ENCODE peak calls at places on chromosomes 13 and 19, in six cellular contexts. Y is fibroblast of mammary gland, U is psoas muscle, E is tibial nerve, P is fibroblast of the aortic adventitia, O is OCI-LY7. D is an unnamed sample.

GRCh38 chr19:12828494-12828893 is 5.9 kb downstream of the RTBDN start:
- DNase-seq in Y (peak), U (no peak), E (no peak), P (no peak), O (peak), D (no peak)

GRCh38 chr13:25268561-25268960 is 18.7 kb downstream of the MTMR6 start:
- DNase-seq in Y (no peak), U (no peak), E (no peak), P (no peak), O (no peak), D (no peak)

GRCh38 chr19:47156861-47157454 is 26.3 kb downstream of the SAE1 start:
- DNase-seq in Y (no peak), U (no peak), E (no peak), P (no peak), O (no peak), D (no peak)

GRCh38 chr13:58907347-58907746 is 1256.4 kb downstream of the DIAPH3 start:
- DNase-seq in Y (no peak), U (no peak), E (no peak), P (no peak), O (no peak), D (no peak)

GRCh38 chr19:17473041-17473440 is 2.7 kb downstream of the SLC27A1 start:
- DNase-seq in Y (peak), U (no peak), E (no peak), P (peak), O (no peak), D (no peak)

GRCh38 chr13:63408227-63409202 is 1992.9 kb upstream of the PCDH20 start:
- DNase-seq in Y (peak), U (no peak), E (no peak), P (peak), O (no peak), D (no peak)

GRCh38 chr19:17871878-17872250 is at the start of gene SLC5A5:
- DNase-seq in Y (no peak), U (no peak), E (no peak), P (no peak), O (no peak), D (no peak)

GRCh38 chr19:2015611-2015950 is at the start of gene BTBD2:
- DNase-seq in Y (peak), U (peak), E (no peak), P (peak), O (peak), D (peak)

GRCh38 chr19:34232566-34233481 is 21.5 kb upstream of the GARRE1 start:
- DNase-seq in Y (peak), U (peak), E (no peak), P (peak), O (no peak), D (no peak)

GRCh38 chr19:35903550-35904179 is 1.3 kb downstream of the HCST start:
- DNase-seq in Y (peak), U (peak), E (peak), P (peak), O (peak), D (peak)

GRCh38 chr13:36858285-36858684 is 39.3 kb downstream of the RFXAP start:
- DNase-seq in Y (peak), U (no peak), E (no peak), P (peak), O (peak), D (no peak)

GRCh38 chr13:94761407-94761806 is 49.1 kb upstream of the SOX21 start:
- DNase-seq in Y (no peak), U (no peak), E (no peak), P (no peak), O (no peak), D (no peak)

GRCh38 chr19:55482967-55483671 is 1.9 kb upstream of the NAT14 start:
- DNase-seq in Y (no peak), U (peak), E (no peak), P (no peak), O (no peak), D (no peak)

GRCh38 chr19:46413262-46414031 is at the start of gene CCDC8:
- DNase-seq in Y (peak), U (peak), E (peak), P (peak), O (no peak), D (no peak)

GRCh38 chr13:25668345-25668744 is 296.6 kb downstream of the ATP8A2 start:
- DNase-seq in Y (no peak), U (no peak), E (no peak), P (no peak), O (no peak), D (no peak)

GRCh38 chr13:90947976-90948375 is 399.5 kb upstream of the MIR17HG start:
- DNase-seq in Y (no peak), U (no peak), E (no peak), P (no peak), O (no peak), D (no peak)

GRCh38 chr19:3516675-3517207 is 10.6 kb downstream of the FZR1 start:
- DNase-seq in Y (no peak), U (no peak), E (no peak), P (no peak), O (peak), D (peak)

GRCh38 chr19:48271531-48272151 is 1.8 kb downstream of the ZNF114 start:
- DNase-seq in Y (peak), U (no peak), E (no peak), P (peak), O (peak), D (no peak)
- H3K4me3 ChIP-seq in Y (peak), U (peak), E (peak), P (peak), O (peak), D (peak)

GRCh38 chr13:20126460-20127262 is 34.2 kb downstream of the GJA3 start:
- DNase-seq in Y (no peak), U (no peak), E (no peak), P (no peak), O (no peak), D (no peak)
- H3K4me3 ChIP-seq in Y (no peak), U (no peak), E (no peak), P (no peak), O (no peak), D (no peak)

GRCh38 chr19:5693195-5694166 is 3.4 kb downstream of the RPL36 start:
- DNase-seq in Y (no peak), U (no peak), E (no peak), P (no peak), O (no peak), D (no peak)

GRCh38 chr19:5692785-5693194 is 2.7 kb downstream of the RPL36 start:
- DNase-seq in Y (no peak), U (no peak), E (no peak), P (no peak), O (no peak), D (no peak)

GRCh38 chr19:5690955-5691204 is 785 bp downstream of the RPL36 start:
- DNase-seq in Y (no peak), U (no peak), E (no peak), P (no peak), O (no peak), D (no peak)

GRCh38 chr19:5691205-5691929 is 1.3 kb downstream of the RPL36 start:
- DNase-seq in Y (peak), U (peak), E (no peak), P (peak), O (peak), D (peak)

DNA sequence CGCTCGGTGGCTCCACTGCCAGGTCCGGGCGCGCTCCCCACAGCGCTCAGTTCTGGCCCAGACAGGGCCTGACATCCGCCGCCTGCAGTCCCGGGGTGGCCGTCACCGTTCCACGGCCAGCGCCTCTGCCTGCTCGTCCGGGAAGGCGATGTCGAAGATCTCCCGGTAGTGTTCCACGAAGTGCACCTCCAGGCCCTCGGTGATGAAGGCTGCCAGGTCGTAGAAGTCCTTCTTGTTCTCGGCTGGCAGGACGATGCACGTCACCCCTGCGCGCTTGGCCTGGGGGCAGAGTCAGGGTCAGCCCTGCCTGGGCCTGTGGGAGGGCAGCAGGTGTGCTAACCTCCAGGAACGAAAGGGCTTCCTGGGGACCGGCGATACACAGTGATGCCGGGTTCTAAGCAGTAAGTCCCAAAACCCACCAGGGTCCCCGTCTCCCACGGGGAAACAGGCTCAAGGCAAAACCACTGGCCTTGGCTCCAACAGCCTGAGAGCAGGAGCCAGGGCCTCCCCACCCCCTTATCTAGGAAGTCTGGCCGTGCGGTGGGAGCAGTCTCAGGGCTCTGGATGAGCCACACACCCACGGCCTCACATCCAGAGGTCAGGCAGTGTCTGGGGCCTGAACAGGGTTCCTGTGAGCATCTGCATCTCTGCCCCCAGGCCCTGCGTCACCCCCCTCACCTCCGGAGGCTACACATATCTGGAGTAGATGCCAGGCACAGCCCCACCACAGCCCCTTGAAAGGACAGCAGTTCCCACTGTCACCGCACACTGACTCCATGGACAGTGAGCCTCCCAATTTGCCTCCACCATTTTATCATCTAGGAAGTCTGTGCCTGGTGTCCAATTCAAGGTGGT is 2.1 kb downstream of the RPL36 start:
- DNase-seq in Y (peak), U (no peak), E (no peak), P (peak), O (peak), D (no peak)
- H3K4me3 ChIP-seq in Y (peak), U (peak), E (peak), P (peak), O (peak), D (no peak)

DNA sequence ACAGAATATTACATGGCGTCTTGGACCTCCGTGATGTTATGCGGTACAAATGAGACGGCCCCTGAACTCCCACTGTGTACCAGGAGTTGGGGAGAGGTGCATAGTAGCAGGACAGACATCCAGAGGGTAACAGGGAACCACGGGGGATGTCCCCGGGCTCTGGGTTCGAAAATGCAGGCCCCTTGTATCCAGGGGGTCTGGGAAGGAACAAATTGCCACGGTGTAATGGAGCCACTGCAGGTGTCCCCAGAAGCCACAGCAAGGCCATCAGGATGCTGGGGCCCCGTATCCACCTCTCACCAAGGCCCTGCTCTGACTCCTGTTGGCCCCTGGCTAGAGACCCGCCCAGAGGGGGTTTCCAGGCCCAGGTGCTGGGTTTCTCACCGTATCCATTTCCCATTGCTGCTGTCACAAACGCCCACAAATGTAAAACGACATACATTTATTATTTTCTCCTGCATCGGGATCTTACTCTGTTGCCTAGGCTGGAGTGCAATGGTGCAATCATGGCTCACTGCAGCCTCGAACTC is 77.8 kb downstream of the INSR start:
- DNase-seq in Y (no peak), U (no peak), E (no peak), P (no peak), O (no peak), D (no peak)
- H3K4me3 ChIP-seq in Y (no peak), U (no peak), E (no peak), P (no peak), O (no peak), D (no peak)

GRCh38 chr13:110916671-110917142 is 1.8 kb upstream of the ANKRD10 start:
- DNase-seq in Y (peak), U (no peak), E (no peak), P (peak), O (no peak), D (no peak)
- H3K4me3 ChIP-seq in Y (no peak), U (peak), E (no peak), P (no peak), O (no peak), D (no peak)

DNA sequence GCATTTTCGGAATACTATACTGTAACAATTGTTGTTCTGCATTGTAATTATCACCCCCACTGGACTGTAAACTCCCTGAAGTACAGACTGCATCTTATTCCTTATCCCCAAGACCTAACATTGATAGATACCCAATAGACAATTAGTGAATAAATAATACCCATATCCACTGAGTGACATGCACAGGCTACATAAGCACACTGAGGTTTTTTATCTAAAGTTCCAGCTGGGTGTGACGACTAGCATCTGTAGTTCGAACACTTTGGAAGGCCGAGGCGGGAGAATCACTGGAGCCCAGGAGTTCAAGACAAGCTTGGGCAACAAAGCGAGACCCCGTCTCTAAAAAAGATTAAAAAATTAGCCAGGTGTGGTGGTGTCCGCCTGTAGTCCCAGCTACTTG is 2.5 kb downstream of the KPNA3 start:
- DNase-seq in Y (no peak), U (no peak), E (no peak), P (no peak), O (no peak), D (no peak)
- H3K4me3 ChIP-seq in Y (no peak), U (peak), E (no peak), P (no peak), O (peak), D (no peak)

GRCh38 chr13:97975851-97976550 is 22.5 kb downstream of the IPO5 start:
- DNase-seq in Y (peak), U (no peak), E (peak), P (peak), O (peak), D (peak)
- H3K4me3 ChIP-seq in Y (peak), U (peak), E (peak), P (peak), O (peak), D (peak)

DNA sequence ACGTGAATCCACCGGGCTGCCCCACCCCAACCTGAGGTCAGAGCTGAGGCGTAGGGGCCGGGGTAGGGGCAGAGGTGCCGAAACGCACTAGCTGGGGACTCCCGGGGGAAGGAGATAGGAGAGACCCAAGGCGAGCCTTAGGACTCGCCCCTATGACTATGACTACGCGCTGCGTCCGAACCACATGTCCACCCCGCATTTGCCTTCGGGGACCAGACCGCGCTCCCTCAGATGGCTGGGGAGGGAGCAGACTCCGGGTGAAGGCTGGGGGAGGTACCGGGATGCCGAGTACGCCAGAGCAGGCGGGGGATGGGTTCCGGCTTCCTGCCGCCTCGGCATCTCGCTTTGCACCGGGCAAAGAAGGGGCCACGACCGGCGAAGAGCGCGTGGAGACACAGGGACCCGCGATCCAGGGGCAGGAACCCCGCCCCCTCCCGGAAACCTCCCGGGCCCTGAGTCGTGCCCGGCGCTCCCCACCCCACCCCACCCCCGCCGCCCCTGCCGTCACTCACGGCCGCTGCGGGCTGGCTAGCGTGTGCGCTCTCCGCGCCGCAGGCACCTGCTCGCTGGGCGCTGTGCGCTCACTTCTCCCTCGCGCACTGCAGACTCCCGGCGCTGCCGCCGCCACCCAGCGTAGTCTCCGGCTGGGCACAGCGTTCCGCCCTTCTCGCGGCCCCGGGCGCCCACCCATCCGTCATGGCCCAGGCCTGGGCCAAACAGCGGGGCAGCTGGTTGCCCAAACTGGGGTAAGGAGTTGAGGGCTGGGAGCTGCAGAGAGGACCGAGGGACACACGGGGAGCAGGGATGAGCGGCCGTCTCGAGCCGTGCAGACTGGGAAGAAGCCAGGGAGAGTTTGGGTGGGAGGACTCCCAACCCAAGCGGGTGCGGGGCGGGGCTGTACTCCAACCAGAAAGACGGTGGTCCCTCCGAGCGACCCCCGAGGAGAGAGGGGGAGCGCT is 603 bp upstream of the VSTM2B start:
- DNase-seq in Y (no peak), U (peak), E (no peak), P (no peak), O (no peak), D (no peak)
- H3K4me3 ChIP-seq in Y (no peak), U (peak), E (no peak), P (no peak), O (no peak), D (no peak)

GRCh38 chr19:45041125-45041524 is 2.3 kb downstream of the CLASRP start:
- DNase-seq in Y (no peak), U (no peak), E (no peak), P (no peak), O (no peak), D (no peak)

GRCh38 chr19:45035755-45036154 is 3.1 kb upstream of the CLASRP start:
- DNase-seq in Y (no peak), U (no peak), E (no peak), P (no peak), O (no peak), D (no peak)

GRCh38 chr19:45037393-45038169 is 1.3 kb upstream of the CLASRP start:
- DNase-seq in Y (no peak), U (no peak), E (no peak), P (no peak), O (no peak), D (no peak)

GRCh38 chr19:45038931-45039893 is at the start of gene CLASRP:
- DNase-seq in Y (peak), U (peak), E (peak), P (peak), O (peak), D (peak)

DNA sequence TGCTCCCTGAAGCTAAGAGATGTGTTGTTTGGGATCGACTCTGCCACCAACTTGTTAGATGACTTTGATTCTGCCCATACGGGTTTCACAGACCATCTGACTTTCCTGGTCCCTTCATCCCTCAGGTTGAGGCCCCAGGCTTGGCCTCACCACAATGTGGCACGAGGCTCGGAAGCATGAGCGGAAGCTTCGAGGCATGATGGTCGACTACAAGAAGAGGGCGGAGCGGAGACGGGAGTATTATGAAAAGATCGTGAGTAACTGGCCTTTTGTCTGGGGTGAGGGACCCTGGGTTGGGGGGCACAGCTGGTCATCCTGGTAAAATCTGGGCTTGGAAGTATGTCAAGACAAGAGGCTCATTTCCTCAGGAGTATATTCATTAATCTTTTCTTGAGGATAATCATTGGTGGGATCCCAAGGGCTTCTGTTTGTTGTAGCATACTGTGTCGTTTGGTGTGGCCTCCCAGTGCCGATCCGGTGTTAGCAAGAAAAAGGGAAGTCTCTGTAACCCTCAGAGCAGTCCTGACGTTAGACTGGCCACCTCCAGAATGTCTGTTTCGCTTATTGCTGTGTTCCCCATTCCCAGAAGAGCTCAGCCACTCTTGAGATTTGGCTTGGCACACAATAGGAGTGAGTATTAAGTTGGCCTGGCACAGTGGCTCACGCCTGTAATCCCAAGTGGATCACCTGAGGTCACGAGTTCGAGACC is 1.4 kb downstream of the CLASRP start:
- DNase-seq in Y (no peak), U (no peak), E (no peak), P (no peak), O (no peak), D (no peak)
- H3K4me3 ChIP-seq in Y (peak), U (peak), E (peak), P (peak), O (peak), D (peak)

D was measured in CD8-positive, alpha-beta memory T cell.